ENCODE peak calls at places on chromosome 19, in five cellular contexts. W is astrocyte of the hippocampus, K is progenitor cell of endocrine pancreas, T is tibial artery, N is GM23248. H is an unnamed sample.

GRCh38 chr19:709965-710714 is 1.4 kb downstream of the PALM start:
- DNase-seq in W (peak), K (no peak), T (no peak), N (no peak), H (no peak)

GRCh38 chr19:13429563-13429962 is 76.7 kb downstream of the CACNA1A start:
- DNase-seq in W (no peak), K (no peak), T (no peak), N (peak), H (no peak)

GRCh38 chr19:17289489-17289888 is 7.8 kb downstream of the ANKLE1 start:
- DNase-seq in W (peak), K (peak), T (no peak), N (peak), H (peak)

GRCh38 chr19:49496574-49497008 is 357 bp downstream of the RPS11 start:
- DNase-seq in W (no peak), K (no peak), T (no peak), N (peak), H (no peak)

GRCh38 chr19:7898967-7899366 is 4.7 kb upstream of the MAP2K7 start:
- DNase-seq in W (no peak), K (no peak), T (no peak), N (no peak), H (no peak)

GRCh38 chr19:7925171-7925837 is 631 bp downstream of the CTXN1 start:
- DNase-seq in W (peak), K (peak), T (peak), N (peak), H (peak)

GRCh38 chr19:43704002-43704705 is 11.7 kb upstream of the IRGC start:
- DNase-seq in W (no peak), K (no peak), T (no peak), N (no peak), H (peak)

GRCh38 chr19:8612807-8613171 is 2.3 kb upstream of the ADAMTS10 start:
- DNase-seq in W (peak), K (no peak), T (no peak), N (no peak), H (no peak)